ENCODE peak calls at places on chromosomes 13 and 19, in five cellular contexts. J is AG04450, H is OCI-LY7, R is Peyer's patch, X is PC-3. M is an unnamed sample.

GRCh38 chr19:1058112-1058511 is 8.9 kb upstream of the ARHGAP45 start:
- DNase-seq in J (no peak), X (no peak), R (no peak), H (peak; percentile 57), M (no peak)

GRCh38 chr13:73096173-73097117 is 37.6 kb downstream of the KLF5 start:
- DNase-seq in R (no peak), H (no peak), X (peak; percentile 90), J (no peak), M (no peak)

GRCh38 chr19:13153627-13154240 is 3.5 kb downstream of the IER2 start:
- DNase-seq in X (peak; percentile 35), J (no peak), H (peak; percentile 78), R (no peak), M (no peak)

GRCh38 chr19:2722541-2723344 is 1.6 kb upstream of the DIRAS1 start:
- DNase-seq in X (peak; percentile 54), R (no peak), H (no peak), J (no peak), M (peak; percentile 85)

GRCh38 chr13:38180670-38181069 is 169.0 kb upstream of the UFM1 start:
- DNase-seq in H (no peak), R (no peak), J (no peak), X (no peak), M (no peak)

GRCh38 chr19:7512400-7512851 is 3.5 kb upstream of the ZNF358 start:
- DNase-seq in R (no peak), J (no peak), H (no peak), X (no peak), M (no peak)

GRCh38 chr19:9941646-9942045 is 5.3 kb upstream of the OLFM2 start:
- DNase-seq in X (no peak), R (no peak), H (no peak), J (no peak), M (no peak)

GRCh38 chr13:75549262-75550158 is at the start of gene UCHL3:
- DNase-seq in R (peak; percentile 98), J (peak; percentile 92), X (peak; percentile 96), H (peak; percentile 99), M (peak; percentile 99)

GRCh38 chr13:90414691-90415596 is 932.5 kb upstream of the MIR17HG start:
- DNase-seq in J (peak; percentile 37), H (no peak), R (no peak), X (peak; percentile 47), M (no peak)

GRCh38 chr19:46844067-46844489 is 6.6 kb downstream of the AP2S1 start:
- DNase-seq in J (no peak), R (no peak), X (no peak), H (no peak), M (no peak)

GRCh38 chr19:40813182-40813581 is 14.2 kb downstream of the EGLN2 start:
- DNase-seq in X (no peak), H (no peak), J (no peak), R (no peak), M (peak; percentile 82)

GRCh38 chr19:10603084-10603872 is 16.2 kb upstream of the AP1M2 start:
- DNase-seq in R (peak; percentile 51), H (peak; percentile 94), J (no peak), X (no peak), M (peak; percentile 72)

GRCh38 chr19:6963937-6964336 is 57.3 kb downstream of the MBD3L2B start:
- DNase-seq in R (no peak), J (no peak), H (peak; percentile 41), X (peak; percentile 31), M (no peak)

GRCh38 chr13:98508280-98509074 is 68.4 kb downstream of the STK24 start:
- DNase-seq in R (no peak), J (peak; percentile 30), H (no peak), X (no peak), M (no peak)

GRCh38 chr13:60765700-60766411 is 368.8 kb downstream of the TDRD3 start:
- DNase-seq in R (no peak), X (peak; percentile 62), J (no peak), H (no peak), M (no peak)
- H3K27ac ChIP-seq in R (no peak overlapping the region), X (no peak overlapping the region), J (no peak overlapping the region), H (no peak overlapping the region), M (no peak overlapping the region)

GRCh38 chr13:110616103-110617101 is 1.1 kb downstream of the NAXD start:
- DNase-seq in R (peak; percentile 71), J (no peak), H (peak; percentile 54), X (peak; percentile 64), M (no peak)

GRCh38 chr13:110617326-110618072 is 2.2 kb downstream of the NAXD start:
- DNase-seq in X (no peak), J (peak; percentile 79), H (peak; percentile 3), R (no peak), M (no peak)

GRCh38 chr13:110615005-110615321 is 382 bp upstream of the NAXD start:
- DNase-seq in R (no peak), J (no peak), X (no peak), H (no peak), M (no peak)

GRCh38 chr13:110618167-110618566 is 2.8 kb downstream of the NAXD start:
- DNase-seq in H (no peak), R (no peak), J (no peak), X (no peak), M (no peak)

DNA sequence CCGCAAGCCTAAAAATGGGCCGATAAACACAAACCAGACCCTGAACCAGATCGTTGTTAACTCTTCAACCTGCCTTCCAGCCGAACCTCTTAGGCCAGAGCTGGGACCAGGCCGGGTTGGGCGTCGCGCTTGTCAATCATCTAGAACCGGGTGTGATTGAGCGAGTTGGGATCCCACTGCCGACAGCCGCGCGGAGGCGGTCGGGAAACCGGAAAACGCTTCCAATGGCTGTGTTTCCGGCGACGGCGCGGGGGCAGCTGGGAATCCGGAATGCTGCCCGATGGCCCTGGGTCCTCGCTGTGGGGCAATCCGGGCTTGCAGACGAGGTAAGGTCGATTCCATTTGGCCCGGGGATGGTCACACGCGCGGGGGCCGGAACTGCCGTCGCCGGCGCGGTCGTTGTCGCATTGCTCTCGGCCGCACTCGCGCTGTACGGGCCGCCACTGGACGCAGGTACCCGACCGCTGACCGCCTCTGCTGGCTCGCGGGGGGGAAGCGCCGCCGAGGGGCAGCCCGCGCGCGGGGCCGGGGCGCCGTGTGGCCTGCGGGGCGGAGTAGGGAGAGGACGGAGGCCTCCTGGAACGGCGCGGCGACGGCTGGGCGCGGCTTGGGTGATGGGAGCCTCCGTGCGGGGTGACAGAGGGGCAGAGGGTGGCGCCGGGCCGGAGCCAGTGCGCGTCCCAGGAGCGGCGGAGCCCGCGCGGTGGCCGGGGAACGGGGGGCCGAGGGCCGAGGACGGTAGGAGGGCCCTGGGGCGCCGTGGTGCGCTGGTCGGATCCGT is at the start of gene NAXD:
- DNase-seq in J (peak; percentile 67), X (peak; percentile 88), H (peak; percentile 80), R (peak; percentile 95), M (peak; percentile 97)
- TF ChIP-seq CTCF in J (no peak), X (no peak), H (no peak), R (no peak), M (no peak)

GRCh38 chr19:33520844-33521479 is 629 bp downstream of the PEPD start:
- DNase-seq in X (no peak), J (no peak), R (peak; percentile 80), H (no peak), M (no peak)

GRCh38 chr19:33522371-33522662 is 726 bp upstream of the PEPD start:
- DNase-seq in X (no peak), J (no peak), R (no peak), H (no peak), M (no peak)

GRCh38 chr19:33520048-33520643 is 1.4 kb downstream of the PEPD start:
- DNase-seq in J (no peak), R (peak; percentile 67), X (no peak), H (no peak), M (no peak)

GRCh38 chr19:33519416-33519815 is 2.2 kb downstream of the PEPD start:
- DNase-seq in H (no peak), R (no peak), X (no peak), J (no peak), M (no peak)

DNA sequence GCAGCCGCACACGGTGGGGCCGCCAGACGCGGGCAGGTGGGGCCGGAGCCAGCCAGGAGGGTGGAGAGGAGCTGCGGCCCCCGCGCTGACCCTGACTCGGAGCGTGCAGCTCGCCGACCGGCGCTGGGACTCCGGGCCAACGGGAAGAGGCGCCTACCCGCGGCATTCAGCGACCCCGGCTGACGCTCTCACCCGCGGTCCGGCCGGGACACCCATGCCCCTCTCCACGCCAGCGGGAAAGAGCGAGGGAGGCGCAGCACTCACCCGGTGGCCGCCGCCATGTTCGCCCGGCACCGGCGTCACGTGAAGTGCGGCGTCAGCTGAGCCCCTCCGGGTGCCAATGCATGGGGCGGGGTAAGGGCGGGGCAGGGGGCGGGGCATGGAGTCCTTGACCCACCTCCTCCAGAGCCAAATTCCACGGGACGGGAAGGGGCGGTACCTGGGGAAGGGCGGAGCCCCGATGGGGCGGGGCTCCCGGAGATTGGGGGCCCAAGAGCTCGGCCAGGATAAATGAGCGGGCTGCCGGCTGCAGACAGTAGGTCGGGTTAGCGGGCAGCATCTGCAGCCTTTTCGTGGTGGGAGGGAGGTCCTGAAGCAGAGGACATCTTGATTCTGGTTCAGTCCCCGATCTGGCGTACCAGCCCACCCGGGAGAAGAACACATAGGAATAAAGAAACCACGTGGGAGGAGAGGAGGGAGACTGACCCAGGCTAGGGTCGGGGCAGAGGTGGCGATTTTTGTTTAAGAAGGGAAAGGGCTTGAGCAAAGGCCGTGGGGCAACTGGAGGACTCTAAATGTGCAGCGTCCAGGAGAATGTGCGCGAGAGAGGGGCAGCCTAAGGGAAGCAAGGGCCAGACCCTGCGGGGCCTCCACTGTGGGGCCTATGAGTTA is at the start of gene PEPD:
- DNase-seq in R (peak; percentile 96), X (peak; percentile 79), H (peak; percentile 90), J (peak; percentile 80), M (peak; percentile 94)
- H3K27ac ChIP-seq in R (peak within 1 kb of the TSS; percentile 62), X (no peak within 1 kb of the TSS), H (no peak within 1 kb of the TSS), J (peak within 1 kb of the TSS; percentile 2), M (peak within 1 kb of the TSS; percentile 72)

GRCh38 chr19:35216833-35217707 is 11.5 kb downstream of the FAM187B start:
- DNase-seq in J (no peak), H (peak; percentile 82), R (no peak), X (peak; percentile 15), M (peak; percentile 62)
- TF ChIP-seq CTCF in J (no peak), H (peak; percentile 82), R (peak; percentile 44), X (no peak), M (no peak)

DNA sequence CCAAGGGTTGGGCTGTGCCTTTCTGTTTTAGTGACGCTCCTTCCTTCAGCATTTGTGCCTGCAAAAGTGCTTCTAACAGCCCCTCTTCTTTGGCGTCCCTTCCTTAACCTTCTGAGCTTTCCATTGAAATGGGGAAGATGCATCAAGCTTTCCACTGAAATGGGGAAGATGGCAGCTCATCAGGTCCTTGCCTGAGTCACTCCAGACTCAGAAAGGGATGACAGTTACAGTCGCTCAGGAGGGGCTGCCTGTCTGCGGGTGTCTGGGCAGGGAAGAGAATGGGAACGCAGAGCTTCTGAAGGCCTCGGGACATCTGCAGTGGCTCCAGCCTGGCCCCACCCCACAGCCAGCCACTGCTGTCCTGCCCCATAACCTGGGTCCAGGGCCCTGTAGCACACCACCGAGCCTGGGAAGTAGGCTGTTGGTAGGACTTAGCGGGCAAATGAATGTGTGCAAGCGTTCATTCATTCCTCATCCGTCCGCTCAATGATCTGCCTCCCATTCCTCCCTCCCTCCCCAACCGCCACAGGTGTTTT is 9.8 kb downstream of the AP1M1 start:
- DNase-seq in J (no peak), X (no peak), H (no peak), R (no peak), M (peak; percentile 41)
- H3K27ac ChIP-seq in J (no peak overlapping the region), X (no peak overlapping the region), H (no peak overlapping the region), R (no peak overlapping the region), M (no peak overlapping the region)

GRCh38 chr19:50046649-50047503 is 21.1 kb downstream of the ZNF473 start:
- DNase-seq in J (no peak), X (peak; percentile 34), H (peak; percentile 74), R (no peak), M (peak; percentile 70)
- TF ChIP-seq CTCF in J (peak; percentile 48), X (peak; percentile 80), H (peak; percentile 96), R (peak; percentile 51), M (peak; percentile 82)

GRCh38 chr19:4083677-4084546 is 17.2 kb upstream of the ZBTB7A start:
- DNase-seq in J (no peak), X (peak; percentile 61), R (peak; percentile 68), H (peak; percentile 23), M (peak; percentile 79)
- H3K27ac ChIP-seq in J (no peak overlapping the region), X (peak overlapping the region; percentile 20), R (peak overlapping the region; percentile 77), H (no peak overlapping the region), M (peak overlapping the region; percentile 77)

M was measured in upper lobe of right lung.